ENCODE peak calls at places on chromosomes 5 and 9, in nine cellular contexts. One of them, this sample, is unnamed.

GRCh38 chr9:70101265-70101664 is 57.6 kb downstream of the MAMDC2 start:
- DNase-seq in stimulated activated CD4-positive, alpha-beta T cell treated with anti-CD3 and anti-CD28 coated beads, Interleukin-1b, Interleukin-23, amount 100 ng/mL, for 4 hours: no peak
- DNase-seq in left cardiac atrium: no peak
- DNase-seq in hepatic stellate cell: no peak
- DNase-seq in nephron progenitor cell: no peak
- DNase-seq in NCI-H460: no peak
- DNase-seq in T-helper 2 cell: no peak
- DNase-seq in DND-41: no peak
- DNase-seq in HEK293T: no peak
- DNase-seq in this sample: no peak

GRCh38 chr9:131539223-131539923 is 6.0 kb upstream of the PRRT1B start:
- DNase-seq in stimulated activated CD4-positive, alpha-beta T cell treated with anti-CD3 and anti-CD28 coated beads, Interleukin-1b, Interleukin-23, amount 100 ng/mL, for 4 hours: no peak
- DNase-seq in left cardiac atrium: no peak
- DNase-seq in hepatic stellate cell: no peak
- DNase-seq in nephron progenitor cell: no peak
- DNase-seq in NCI-H460: no peak
- DNase-seq in T-helper 2 cell: peak
- DNase-seq in DND-41: peak
- DNase-seq in HEK293T: no peak
- DNase-seq in this sample: no peak

GRCh38 chr9:82763631-82764030 is 299.3 kb downstream of the RASEF start:
- DNase-seq in stimulated activated CD4-positive, alpha-beta T cell treated with anti-CD3 and anti-CD28 coated beads, Interleukin-1b, Interleukin-23, amount 100 ng/mL, for 4 hours: no peak
- DNase-seq in left cardiac atrium: no peak
- DNase-seq in hepatic stellate cell: no peak
- DNase-seq in nephron progenitor cell: peak
- DNase-seq in NCI-H460: no peak
- DNase-seq in T-helper 2 cell: no peak
- DNase-seq in DND-41: no peak
- DNase-seq in HEK293T: no peak
- DNase-seq in this sample: peak

GRCh38 chr9:124191691-124192208 is 66.0 kb upstream of the NEK6 start:
- DNase-seq in stimulated activated CD4-positive, alpha-beta T cell treated with anti-CD3 and anti-CD28 coated beads, Interleukin-1b, Interleukin-23, amount 100 ng/mL, for 4 hours: no peak
- DNase-seq in left cardiac atrium: no peak
- DNase-seq in hepatic stellate cell: no peak
- DNase-seq in nephron progenitor cell: no peak
- DNase-seq in NCI-H460: no peak
- DNase-seq in T-helper 2 cell: no peak
- DNase-seq in DND-41: no peak
- DNase-seq in HEK293T: no peak
- DNase-seq in this sample: no peak

GRCh38 chr5:77292026-77292757 is 81.7 kb downstream of the PDE8B start:
- DNase-seq in stimulated activated CD4-positive, alpha-beta T cell treated with anti-CD3 and anti-CD28 coated beads, Interleukin-1b, Interleukin-23, amount 100 ng/mL, for 4 hours: no peak
- DNase-seq in left cardiac atrium: no peak
- DNase-seq in hepatic stellate cell: peak
- DNase-seq in nephron progenitor cell: no peak
- DNase-seq in NCI-H460: no peak
- DNase-seq in T-helper 2 cell: no peak
- DNase-seq in DND-41: no peak
- DNase-seq in HEK293T: no peak
- DNase-seq in this sample: peak

GRCh38 chr9:124708633-124709032 is 62.5 kb downstream of the NR6A1 start:
- DNase-seq in stimulated activated CD4-positive, alpha-beta T cell treated with anti-CD3 and anti-CD28 coated beads, Interleukin-1b, Interleukin-23, amount 100 ng/mL, for 4 hours: no peak
- DNase-seq in left cardiac atrium: no peak
- DNase-seq in hepatic stellate cell: peak
- DNase-seq in nephron progenitor cell: no peak
- DNase-seq in NCI-H460: no peak
- DNase-seq in T-helper 2 cell: no peak
- DNase-seq in DND-41: no peak
- DNase-seq in HEK293T: no peak
- DNase-seq in this sample: no peak

GRCh38 chr5:171782332-171782966 is 3.2 kb upstream of the SMIM23 start:
- DNase-seq in stimulated activated CD4-positive, alpha-beta T cell treated with anti-CD3 and anti-CD28 coated beads, Interleukin-1b, Interleukin-23, amount 100 ng/mL, for 4 hours: no peak
- DNase-seq in left cardiac atrium: no peak
- DNase-seq in hepatic stellate cell: no peak
- DNase-seq in nephron progenitor cell: no peak
- DNase-seq in NCI-H460: no peak
- DNase-seq in T-helper 2 cell: no peak
- DNase-seq in DND-41: no peak
- DNase-seq in HEK293T: no peak
- DNase-seq in this sample: no peak

GRCh38 chr9:137057545-137057944 is 3.7 kb upstream of the ENTPD2 start:
- DNase-seq in stimulated activated CD4-positive, alpha-beta T cell treated with anti-CD3 and anti-CD28 coated beads, Interleukin-1b, Interleukin-23, amount 100 ng/mL, for 4 hours: no peak
- DNase-seq in left cardiac atrium: no peak
- DNase-seq in hepatic stellate cell: no peak
- DNase-seq in nephron progenitor cell: no peak
- DNase-seq in NCI-H460: no peak
- DNase-seq in T-helper 2 cell: no peak
- DNase-seq in DND-41: no peak
- DNase-seq in HEK293T: no peak
- DNase-seq in this sample: peak

GRCh38 chr9:128022886-128023285 is 42.1 kb upstream of the EEIG1 start:
- DNase-seq in stimulated activated CD4-positive, alpha-beta T cell treated with anti-CD3 and anti-CD28 coated beads, Interleukin-1b, Interleukin-23, amount 100 ng/mL, for 4 hours: no peak
- DNase-seq in left cardiac atrium: no peak
- DNase-seq in hepatic stellate cell: no peak
- DNase-seq in nephron progenitor cell: no peak
- DNase-seq in NCI-H460: no peak
- DNase-seq in T-helper 2 cell: no peak
- DNase-seq in DND-41: no peak
- DNase-seq in HEK293T: no peak
- DNase-seq in this sample: no peak

GRCh38 chr9:4986291-4986690 is 1.2 kb downstream of the JAK2 start:
- DNase-seq in stimulated activated CD4-positive, alpha-beta T cell treated with anti-CD3 and anti-CD28 coated beads, Interleukin-1b, Interleukin-23, amount 100 ng/mL, for 4 hours: no peak
- DNase-seq in left cardiac atrium: no peak
- DNase-seq in hepatic stellate cell: no peak
- DNase-seq in nephron progenitor cell: no peak
- DNase-seq in NCI-H460: no peak
- DNase-seq in T-helper 2 cell: no peak
- DNase-seq in DND-41: no peak
- DNase-seq in HEK293T: no peak
- DNase-seq in this sample: no peak

GRCh38 chr5:95941756-95942155 is 19.9 kb downstream of the ELL2 start:
- DNase-seq in stimulated activated CD4-positive, alpha-beta T cell treated with anti-CD3 and anti-CD28 coated beads, Interleukin-1b, Interleukin-23, amount 100 ng/mL, for 4 hours: no peak
- DNase-seq in left cardiac atrium: no peak
- DNase-seq in hepatic stellate cell: no peak
- DNase-seq in nephron progenitor cell: no peak
- DNase-seq in NCI-H460: no peak
- DNase-seq in T-helper 2 cell: no peak
- DNase-seq in DND-41: no peak
- DNase-seq in HEK293T: no peak
- DNase-seq in this sample: no peak

GRCh38 chr9:122095010-122095767 is 2.1 kb upstream of the TTLL11 start:
- DNase-seq in stimulated activated CD4-positive, alpha-beta T cell treated with anti-CD3 and anti-CD28 coated beads, Interleukin-1b, Interleukin-23, amount 100 ng/mL, for 4 hours: peak
- DNase-seq in left cardiac atrium: peak
- DNase-seq in hepatic stellate cell: peak
- DNase-seq in nephron progenitor cell: peak
- DNase-seq in NCI-H460: peak
- DNase-seq in T-helper 2 cell: peak
- DNase-seq in DND-41: peak
- DNase-seq in HEK293T: peak
- DNase-seq in this sample: no peak

GRCh38 chr5:135426102-135427082 is 20.8 kb downstream of the DCANP1 start:
- DNase-seq in stimulated activated CD4-positive, alpha-beta T cell treated with anti-CD3 and anti-CD28 coated beads, Interleukin-1b, Interleukin-23, amount 100 ng/mL, for 4 hours: no peak
- DNase-seq in left cardiac atrium: no peak
- DNase-seq in hepatic stellate cell: peak
- DNase-seq in nephron progenitor cell: no peak
- DNase-seq in NCI-H460: peak
- DNase-seq in T-helper 2 cell: no peak
- DNase-seq in DND-41: peak
- DNase-seq in HEK293T: peak
- DNase-seq in this sample: peak

GRCh38 chr5:175747539-175748060 is 89.7 kb downstream of the HRH2 start:
- DNase-seq in stimulated activated CD4-positive, alpha-beta T cell treated with anti-CD3 and anti-CD28 coated beads, Interleukin-1b, Interleukin-23, amount 100 ng/mL, for 4 hours: no peak
- DNase-seq in left cardiac atrium: no peak
- DNase-seq in hepatic stellate cell: no peak
- DNase-seq in nephron progenitor cell: no peak
- DNase-seq in NCI-H460: no peak
- DNase-seq in T-helper 2 cell: no peak
- DNase-seq in DND-41: no peak
- DNase-seq in HEK293T: no peak
- DNase-seq in this sample: no peak

GRCh38 chr5:114412509-114413171 is 50.8 kb downstream of the KCNN2 start:
- DNase-seq in stimulated activated CD4-positive, alpha-beta T cell treated with anti-CD3 and anti-CD28 coated beads, Interleukin-1b, Interleukin-23, amount 100 ng/mL, for 4 hours: no peak
- DNase-seq in left cardiac atrium: no peak
- DNase-seq in hepatic stellate cell: peak
- DNase-seq in nephron progenitor cell: no peak
- DNase-seq in NCI-H460: no peak
- DNase-seq in T-helper 2 cell: no peak
- DNase-seq in DND-41: no peak
- DNase-seq in HEK293T: peak
- DNase-seq in this sample: no peak

GRCh38 chr9:134136117-134136996 is 475 bp downstream of the WDR5 start:
- DNase-seq in stimulated activated CD4-positive, alpha-beta T cell treated with anti-CD3 and anti-CD28 coated beads, Interleukin-1b, Interleukin-23, amount 100 ng/mL, for 4 hours: peak
- DNase-seq in left cardiac atrium: no peak
- DNase-seq in hepatic stellate cell: peak
- DNase-seq in nephron progenitor cell: peak
- DNase-seq in NCI-H460: no peak
- DNase-seq in T-helper 2 cell: no peak
- DNase-seq in DND-41: peak
- DNase-seq in HEK293T: peak
- DNase-seq in this sample: peak

GRCh38 chr9:98263482-98264357 is 8.3 kb upstream of the TBC1D2 start:
- DNase-seq in stimulated activated CD4-positive, alpha-beta T cell treated with anti-CD3 and anti-CD28 coated beads, Interleukin-1b, Interleukin-23, amount 100 ng/mL, for 4 hours: peak
- DNase-seq in left cardiac atrium: peak
- DNase-seq in hepatic stellate cell: peak
- DNase-seq in nephron progenitor cell: peak
- DNase-seq in NCI-H460: peak
- DNase-seq in T-helper 2 cell: peak
- DNase-seq in DND-41: peak
- DNase-seq in HEK293T: peak
- DNase-seq in this sample: peak

GRCh38 chr5:32814620-32815019 is 103.5 kb downstream of the NPR3 start:
- DNase-seq in stimulated activated CD4-positive, alpha-beta T cell treated with anti-CD3 and anti-CD28 coated beads, Interleukin-1b, Interleukin-23, amount 100 ng/mL, for 4 hours: no peak
- DNase-seq in left cardiac atrium: no peak
- DNase-seq in hepatic stellate cell: no peak
- DNase-seq in nephron progenitor cell: no peak
- DNase-seq in NCI-H460: no peak
- DNase-seq in T-helper 2 cell: no peak
- DNase-seq in DND-41: no peak
- DNase-seq in HEK293T: no peak
- DNase-seq in this sample: no peak

GRCh38 chr9:134052941-134053340 is 14.9 kb downstream of the BRD3 start:
- DNase-seq in stimulated activated CD4-positive, alpha-beta T cell treated with anti-CD3 and anti-CD28 coated beads, Interleukin-1b, Interleukin-23, amount 100 ng/mL, for 4 hours: no peak
- DNase-seq in left cardiac atrium: peak
- DNase-seq in hepatic stellate cell: no peak
- DNase-seq in nephron progenitor cell: no peak
- DNase-seq in NCI-H460: no peak
- DNase-seq in T-helper 2 cell: no peak
- DNase-seq in DND-41: no peak
- DNase-seq in HEK293T: no peak
- DNase-seq in this sample: no peak

GRCh38 chr5:21807953-21808352 is 1045.2 kb downstream of the CDH12 start:
- DNase-seq in stimulated activated CD4-positive, alpha-beta T cell treated with anti-CD3 and anti-CD28 coated beads, Interleukin-1b, Interleukin-23, amount 100 ng/mL, for 4 hours: no peak
- DNase-seq in left cardiac atrium: no peak
- DNase-seq in hepatic stellate cell: no peak
- DNase-seq in nephron progenitor cell: no peak
- DNase-seq in NCI-H460: no peak
- DNase-seq in T-helper 2 cell: no peak
- DNase-seq in DND-41: no peak
- DNase-seq in HEK293T: no peak
- DNase-seq in this sample: no peak

GRCh38 chr5:133735346-133735745 is 123.0 kb upstream of the FSTL4 start:
- DNase-seq in stimulated activated CD4-positive, alpha-beta T cell treated with anti-CD3 and anti-CD28 coated beads, Interleukin-1b, Interleukin-23, amount 100 ng/mL, for 4 hours: no peak
- DNase-seq in left cardiac atrium: no peak
- DNase-seq in hepatic stellate cell: peak
- DNase-seq in nephron progenitor cell: no peak
- DNase-seq in NCI-H460: peak
- DNase-seq in T-helper 2 cell: no peak
- DNase-seq in DND-41: no peak
- DNase-seq in HEK293T: no peak
- DNase-seq in this sample: no peak

GRCh38 chr5:61617039-61617438 is 285.0 kb downstream of the ZSWIM6 start:
- DNase-seq in stimulated activated CD4-positive, alpha-beta T cell treated with anti-CD3 and anti-CD28 coated beads, Interleukin-1b, Interleukin-23, amount 100 ng/mL, for 4 hours: no peak
- DNase-seq in left cardiac atrium: no peak
- DNase-seq in hepatic stellate cell: no peak
- DNase-seq in nephron progenitor cell: no peak
- DNase-seq in NCI-H460: no peak
- DNase-seq in T-helper 2 cell: no peak
- DNase-seq in DND-41: no peak
- DNase-seq in HEK293T: no peak
- DNase-seq in this sample: peak

GRCh38 chr5:160021818-160022446 is 13.0 kb downstream of the TTC1 start:
- DNase-seq in stimulated activated CD4-positive, alpha-beta T cell treated with anti-CD3 and anti-CD28 coated beads, Interleukin-1b, Interleukin-23, amount 100 ng/mL, for 4 hours: no peak
- DNase-seq in left cardiac atrium: no peak
- DNase-seq in hepatic stellate cell: peak
- DNase-seq in nephron progenitor cell: peak
- DNase-seq in NCI-H460: peak
- DNase-seq in T-helper 2 cell: peak
- DNase-seq in DND-41: peak
- DNase-seq in HEK293T: peak
- DNase-seq in this sample: peak

GRCh38 chr9:1311462-1312042 is 261.4 kb downstream of the DMRT2 start:
- DNase-seq in stimulated activated CD4-positive, alpha-beta T cell treated with anti-CD3 and anti-CD28 coated beads, Interleukin-1b, Interleukin-23, amount 100 ng/mL, for 4 hours: no peak
- DNase-seq in left cardiac atrium: no peak
- DNase-seq in hepatic stellate cell: no peak
- DNase-seq in nephron progenitor cell: no peak
- DNase-seq in NCI-H460: no peak
- DNase-seq in T-helper 2 cell: no peak
- DNase-seq in DND-41: no peak
- DNase-seq in HEK293T: no peak
- DNase-seq in this sample: no peak

GRCh38 chr5:156479864-156480263 is 152.9 kb downstream of the SGCD start:
- DNase-seq in stimulated activated CD4-positive, alpha-beta T cell treated with anti-CD3 and anti-CD28 coated beads, Interleukin-1b, Interleukin-23, amount 100 ng/mL, for 4 hours: no peak
- DNase-seq in left cardiac atrium: no peak
- DNase-seq in hepatic stellate cell: no peak
- DNase-seq in nephron progenitor cell: no peak
- DNase-seq in NCI-H460: peak
- DNase-seq in T-helper 2 cell: no peak
- DNase-seq in DND-41: peak
- DNase-seq in HEK293T: no peak
- DNase-seq in this sample: peak

GRCh38 chr5:66312291-66312690 is 168.2 kb downstream of the SREK1 start:
- DNase-seq in stimulated activated CD4-positive, alpha-beta T cell treated with anti-CD3 and anti-CD28 coated beads, Interleukin-1b, Interleukin-23, amount 100 ng/mL, for 4 hours: no peak
- DNase-seq in left cardiac atrium: no peak
- DNase-seq in hepatic stellate cell: no peak
- DNase-seq in nephron progenitor cell: no peak
- DNase-seq in NCI-H460: no peak
- DNase-seq in T-helper 2 cell: no peak
- DNase-seq in DND-41: no peak
- DNase-seq in HEK293T: no peak
- DNase-seq in this sample: no peak